ENCODE peak calls at places on chromosomes 16 and 17, in four cellular contexts. One of them, this sample, is unnamed. For H3K4me1 and H3K27me3, the result is how much of the 10 kb centered on the place peaks cover.

GRCh38 chr17:75124819-75125162 is 6.8 kb downstream of the NT5C start:
- DNase-seq in CD4-positive, alpha-beta memory T cell: no peak
- DNase-seq in heart left ventricle: no peak
- DNase-seq in Peyer's patch: no peak
- DNase-seq in this sample: no peak

GRCh38 chr17:50064253-50064991 is 8.5 kb downstream of the ITGA3 start:
- DNase-seq in Peyer's patch: no peak
- DNase-seq in CD4-positive, alpha-beta memory T cell: no peak
- DNase-seq in heart left ventricle: no peak
- DNase-seq in this sample: no peak

GRCh38 chr17:47957591-47958490 is at the start of gene PRR15L:
- DNase-seq in Peyer's patch: peak
- DNase-seq in CD4-positive, alpha-beta memory T cell: no peak
- DNase-seq in heart left ventricle: no peak
- DNase-seq in this sample: no peak

GRCh38 chr16:48126801-48127644 is 28.8 kb downstream of the ABCC12 start:
- DNase-seq in Peyer's patch: no peak
- DNase-seq in heart left ventricle: no peak
- DNase-seq in CD4-positive, alpha-beta memory T cell: no peak
- DNase-seq in this sample: no peak

GRCh38 chr17:73043686-73044581 is 48.6 kb downstream of the SLC39A11 start:
- DNase-seq in heart left ventricle: no peak
- DNase-seq in Peyer's patch: no peak
- DNase-seq in CD4-positive, alpha-beta memory T cell: no peak
- DNase-seq in this sample: no peak

GRCh38 chr17:64373722-64374121 is 16.9 kb downstream of the PECAM1 start:
- DNase-seq in Peyer's patch: no peak
- DNase-seq in CD4-positive, alpha-beta memory T cell: no peak
- DNase-seq in heart left ventricle: no peak
- DNase-seq in this sample: no peak

GRCh38 chr16:81717662-81718189 is 61.4 kb upstream of the PLCG2 start:
- DNase-seq in CD4-positive, alpha-beta memory T cell: peak
- DNase-seq in heart left ventricle: no peak
- DNase-seq in Peyer's patch: no peak
- DNase-seq in this sample: no peak

GRCh38 chr17:2054740-2055493 is at the start of gene HIC1:
- DNase-seq in CD4-positive, alpha-beta memory T cell: peak
- DNase-seq in heart left ventricle: peak
- DNase-seq in Peyer's patch: peak
- DNase-seq in this sample: peak

GRCh38 chr17:59347975-59348391 is 16.5 kb downstream of the YPEL2 start:
- DNase-seq in CD4-positive, alpha-beta memory T cell: no peak
- DNase-seq in heart left ventricle: no peak
- DNase-seq in Peyer's patch: no peak
- DNase-seq in this sample: no peak

GRCh38 chr17:9937901-9938300 is 32.8 kb upstream of the RCVRN start:
- DNase-seq in heart left ventricle: no peak
- DNase-seq in CD4-positive, alpha-beta memory T cell: no peak
- DNase-seq in Peyer's patch: no peak
- DNase-seq in this sample: no peak

GRCh38 chr17:718075-718474 is 3.4 kb upstream of the VPS53 start:
- DNase-seq in heart left ventricle: no peak
- DNase-seq in CD4-positive, alpha-beta memory T cell: no peak
- DNase-seq in Peyer's patch: no peak
- DNase-seq in this sample: no peak

GRCh38 chr17:78979780-78980623 is at the start of gene LGALS3BP:
- DNase-seq in CD4-positive, alpha-beta memory T cell: peak
- DNase-seq in Peyer's patch: peak
- DNase-seq in heart left ventricle: peak
- DNase-seq in this sample: peak

GRCh38 chr16:10922328-10923145 is 19.7 kb downstream of the DEXI start:
- DNase-seq in heart left ventricle: peak
- DNase-seq in Peyer's patch: no peak
- DNase-seq in CD4-positive, alpha-beta memory T cell: no peak
- DNase-seq in this sample: no peak

GRCh38 chr16:74309789-74310781 is 13.5 kb downstream of the PSMD7 start:
- DNase-seq in heart left ventricle: no peak
- DNase-seq in CD4-positive, alpha-beta memory T cell: peak
- DNase-seq in Peyer's patch: no peak
- DNase-seq in this sample: no peak

GRCh38 chr16:1057252-1057932 is 15.2 kb upstream of the SSTR5 start:
- DNase-seq in Peyer's patch: peak
- DNase-seq in CD4-positive, alpha-beta memory T cell: peak
- DNase-seq in heart left ventricle: no peak
- DNase-seq in this sample: peak

GRCh38 chr16:57349212-57350031 is 9.2 kb upstream of the CCL22 start:
- DNase-seq in Peyer's patch: peak
- DNase-seq in CD4-positive, alpha-beta memory T cell: no peak
- DNase-seq in heart left ventricle: no peak
- DNase-seq in this sample: no peak

GRCh38 chr16:56411123-56411522 is 14.2 kb downstream of the AMFR start:
- DNase-seq in Peyer's patch: no peak
- DNase-seq in heart left ventricle: no peak
- DNase-seq in CD4-positive, alpha-beta memory T cell: no peak
- DNase-seq in this sample: no peak

GRCh38 chr16:85291302-85292148 is 179.3 kb upstream of the CIBAR2 start:
- DNase-seq in CD4-positive, alpha-beta memory T cell: no peak
- DNase-seq in Peyer's patch: peak
- DNase-seq in heart left ventricle: peak
- DNase-seq in this sample: no peak

GRCh38 chr17:76140661-76141211 is 309 bp downstream of the FOXJ1 start:
- DNase-seq in heart left ventricle: no peak
- DNase-seq in CD4-positive, alpha-beta memory T cell: no peak
- DNase-seq in Peyer's patch: no peak
- DNase-seq in this sample: no peak
- H3K4me1 ChIP-seq in heart left ventricle: under half
- H3K4me1 ChIP-seq in CD4-positive, alpha-beta memory T cell: half or more
- H3K4me1 ChIP-seq in Peyer's patch: under half
- H3K4me1 ChIP-seq in this sample: half or more

GRCh38 chr16:89613954-89614459 is 565 bp downstream of the DPEP1 start:
- DNase-seq in CD4-positive, alpha-beta memory T cell: no peak
- DNase-seq in Peyer's patch: no peak
- DNase-seq in heart left ventricle: no peak
- DNase-seq in this sample: no peak
- H3K27me3 ChIP-seq in CD4-positive, alpha-beta memory T cell: under half
- H3K27me3 ChIP-seq in Peyer's patch: under half
- H3K27me3 ChIP-seq in heart left ventricle: under half
- H3K27me3 ChIP-seq in this sample: under half

GRCh38 chr17:68207651-68208253 is 40.1 kb upstream of the AMZ2 start:
- DNase-seq in heart left ventricle: no peak
- DNase-seq in Peyer's patch: peak
- DNase-seq in CD4-positive, alpha-beta memory T cell: no peak
- DNase-seq in this sample: no peak

GRCh38 chr17:68205251-68205807 is 42.5 kb upstream of the AMZ2 start:
- DNase-seq in Peyer's patch: peak
- DNase-seq in heart left ventricle: peak
- DNase-seq in CD4-positive, alpha-beta memory T cell: peak
- DNase-seq in this sample: peak

GRCh38 chr17:68200689-68201424 is 47.0 kb upstream of the AMZ2 start:
- DNase-seq in heart left ventricle: peak
- DNase-seq in CD4-positive, alpha-beta memory T cell: peak
- DNase-seq in Peyer's patch: peak
- DNase-seq in this sample: peak

GRCh38 chr17:68201425-68201785 is 46.4 kb upstream of the AMZ2 start:
- DNase-seq in Peyer's patch: no peak
- DNase-seq in heart left ventricle: no peak
- DNase-seq in CD4-positive, alpha-beta memory T cell: no peak
- DNase-seq in this sample: no peak

GRCh38 chr17:68204736-68205135 is 43.1 kb upstream of the AMZ2 start:
- DNase-seq in CD4-positive, alpha-beta memory T cell: no peak
- DNase-seq in heart left ventricle: no peak
- DNase-seq in Peyer's patch: peak
- DNase-seq in this sample: no peak
- H3K4me3 ChIP-seq in CD4-positive, alpha-beta memory T cell: peak
- H3K4me3 ChIP-seq in heart left ventricle: peak
- H3K4me3 ChIP-seq in Peyer's patch: peak
- H3K4me3 ChIP-seq in this sample: peak

GRCh38 chr17:37466471-37466870 is 23.2 kb upstream of the DUSP14 start:
- DNase-seq in heart left ventricle: no peak
- DNase-seq in Peyer's patch: no peak
- DNase-seq in CD4-positive, alpha-beta memory T cell: no peak
- DNase-seq in this sample: no peak
- H3K4me1 ChIP-seq in heart left ventricle: under half
- H3K4me1 ChIP-seq in Peyer's patch: under half
- H3K4me1 ChIP-seq in CD4-positive, alpha-beta memory T cell: under half
- H3K4me1 ChIP-seq in this sample: under half